ENCODE peak calls at places on chromosomes 4 and X, in six cellular contexts. Y is heart left ventricle, J is esophagus squamous epithelium, M is pancreas, W is transverse colon, O is A549. X is an unnamed sample.

GRCh38 chr4:142091085-142091513 is 454.7 kb downstream of the IL15 start:
- DNase-seq in Y (no peak), J (no peak), M (no peak), W (no peak), O (peak; percentile 94), X (no peak)

GRCh38 chr4:152974732-152975614 is 38.9 kb downstream of the FHDC1 start:
- DNase-seq in Y (no peak), J (no peak), M (no peak), W (no peak), O (no peak), X (no peak)

GRCh38 chr4:119729815-119730643 is 101.4 kb upstream of the PDE5A start:
- DNase-seq in Y (no peak), J (no peak), M (peak; percentile 35), W (peak; percentile 73), O (peak; percentile 76), X (no peak)

GRCh38 chr4:145814246-145814645 is 124.4 kb downstream of the ZNF827 start:
- DNase-seq in Y (no peak), J (no peak), M (no peak), W (no peak), O (no peak), X (no peak)

GRCh38 chr4:77713884-77714283 is 105.3 kb downstream of the CNOT6L start:
- DNase-seq in Y (no peak), J (no peak), M (no peak), W (no peak), O (no peak), X (no peak)

GRCh38 chr4:113673450-113673849 is 88.1 kb downstream of the CAMK2D start:
- DNase-seq in Y (no peak), J (no peak), M (no peak), W (peak; percentile 16), O (no peak), X (no peak)

GRCh38 chr4:102828497-102828808 is 1.1 kb upstream of the UBE2D3 start:
- DNase-seq in Y (no peak), J (no peak), M (no peak), W (no peak), O (no peak), X (no peak)

GRCh38 chr4:25144870-25145481 is 15.3 kb downstream of the SEPSECS start:
- DNase-seq in Y (no peak), J (no peak), M (no peak), W (no peak), O (peak; percentile 10), X (no peak)

GRCh38 chr4:142248946-142249345 is 597.2 kb downstream of the INPP4B start:
- DNase-seq in Y (no peak), J (no peak), M (no peak), W (no peak), O (peak; percentile 47), X (no peak)

GRCh38 chr4:117577686-117578085 is 456.6 kb upstream of the NDST3 start:
- DNase-seq in Y (no peak), J (no peak), M (no peak), W (no peak), O (no peak), X (no peak)

GRCh38 chrX:44651347-44651746 is 108.7 kb upstream of the FUNDC1 start:
- DNase-seq in Y (no peak), J (no peak), M (peak; percentile 2), W (no peak), O (no peak), X (no peak)

GRCh38 chrX:133666256-133666655 is 251.0 kb upstream of the GPC4 start:
- DNase-seq in Y (no peak), J (no peak), M (no peak), W (no peak), O (no peak), X (no peak)

GRCh38 chrX:153725832-153726285 is 1.2 kb downstream of the ABCD1 start:
- DNase-seq in Y (no peak), J (no peak), M (peak; percentile 26), W (no peak), O (no peak), X (no peak)
- H3K4me3 ChIP-seq in Y (peak overlapping the region; percentile 24), J (peak overlapping the region; percentile 80), M (peak overlapping the region; percentile 16), W (no peak overlapping the region), O (no peak overlapping the region), X (no peak overlapping the region)

GRCh38 chr4:76705497-76705896 is 192.4 kb downstream of the SOWAHB start:
- DNase-seq in Y (no peak), J (no peak), M (no peak), W (no peak), O (no peak), X (no peak)
- H3K4me1 ChIP-seq in Y (no peaks in the 10 kb centered on the region), J (peaks cover 16% of the 10 kb centered on the region), M (peaks cover 39% of the 10 kb centered on the region), W (peaks cover 28% of the 10 kb centered on the region), O (peaks cover 77% of the 10 kb centered on the region), X (peaks cover 6% of the 10 kb centered on the region)

GRCh38 chrX:67780694-67781109 is 236.9 kb downstream of the AR start:
- DNase-seq in Y (peak; percentile 79), J (no peak), M (peak; percentile 9), W (peak; percentile 27), O (peak; percentile 46), X (peak; percentile 85)

GRCh38 chrX:67779099-67779498 is 235.3 kb downstream of the AR start:
- DNase-seq in Y (no peak), J (no peak), M (no peak), W (no peak), O (no peak), X (peak; percentile 42)

GRCh38 chrX:67784712-67785111 is 240.9 kb downstream of the AR start:
- DNase-seq in Y (no peak), J (no peak), M (no peak), W (no peak), O (no peak), X (no peak)

GRCh38 chrX:67777148-67777547 is 233.3 kb downstream of the AR start:
- DNase-seq in Y (no peak), J (no peak), M (no peak), W (no peak), O (no peak), X (no peak)

DNA sequence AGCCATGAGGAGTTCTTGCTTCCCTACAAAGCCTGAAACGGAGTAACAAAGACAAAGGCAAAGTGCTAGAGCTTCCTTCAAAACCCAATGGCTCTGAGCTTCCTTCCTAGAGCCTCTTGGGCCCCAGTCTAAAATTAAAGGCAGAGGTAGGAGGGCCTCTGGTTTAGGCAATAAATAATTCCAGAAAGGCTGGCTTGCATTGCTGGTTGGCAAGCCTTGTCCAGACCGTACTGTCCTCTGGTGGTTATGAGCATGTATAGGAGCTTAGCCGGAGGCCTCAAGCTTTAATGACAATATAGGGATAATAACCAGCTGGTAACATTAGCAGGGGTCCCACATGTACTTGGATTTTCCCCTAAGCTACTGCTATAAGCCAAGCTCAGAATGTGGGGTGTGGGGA is 237.3 kb downstream of the AR start:
- DNase-seq in Y (no peak), J (no peak), M (no peak), W (no peak), O (peak; percentile 2), X (no peak)
- TF ChIP-seq CTCF in Y (no peak), J (no peak), M (no peak), W (no peak), O (no peak), X (no peak)

DNA sequence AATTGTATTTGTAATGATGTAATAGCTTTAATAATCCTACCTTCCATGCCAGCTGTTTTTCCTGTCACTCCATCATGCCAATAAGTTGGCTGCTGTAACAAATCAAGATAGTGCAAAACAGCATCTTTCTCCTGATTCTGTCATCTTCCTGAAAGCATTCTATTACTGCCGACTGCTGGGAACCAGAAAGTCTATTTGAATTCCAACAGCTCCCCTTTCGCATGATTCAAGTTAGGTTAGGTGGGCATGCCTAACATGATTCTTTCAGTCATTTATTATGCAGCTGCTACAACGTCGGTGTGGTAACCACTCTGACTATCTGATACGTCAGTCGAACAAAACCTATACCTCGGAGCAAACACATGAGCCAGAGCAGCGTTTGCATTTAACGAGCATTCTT is 127.9 kb upstream of the DMD start:
- DNase-seq in Y (no peak), J (no peak), M (no peak), W (no peak), O (no peak), X (no peak)
- H3K4me3 ChIP-seq in Y (peak overlapping the region; percentile 21), J (peak overlapping the region; percentile 38), M (no peak overlapping the region), W (no peak overlapping the region), O (no peak overlapping the region), X (no peak overlapping the region)

DNA sequence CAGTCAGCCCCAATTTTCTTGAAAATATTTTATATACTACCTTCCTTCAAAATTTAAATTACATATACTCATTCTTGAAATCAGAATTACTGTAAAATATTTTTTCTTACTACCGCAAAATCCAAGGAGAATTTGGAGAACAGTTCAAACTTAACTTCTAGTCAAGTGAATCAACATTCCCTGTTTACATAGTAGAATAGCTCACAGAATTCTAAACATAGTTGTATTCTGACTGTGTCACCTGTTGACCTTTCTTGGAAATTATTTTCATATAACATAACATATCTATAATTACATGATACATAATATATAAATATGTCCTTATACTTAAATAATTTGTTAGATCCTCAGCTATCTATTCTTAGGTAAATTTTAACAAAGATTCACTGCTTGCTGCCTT is 31.0 kb upstream of the FGF5 start:
- DNase-seq in Y (no peak), J (no peak), M (no peak), W (no peak), O (peak; percentile 10), X (no peak)
- H3K4me1 ChIP-seq in Y (no peaks in the 10 kb centered on the region), J (no peaks in the 10 kb centered on the region), M (no peaks in the 10 kb centered on the region), W (no peaks in the 10 kb centered on the region), O (peaks cover 25% of the 10 kb centered on the region), X (no peaks in the 10 kb centered on the region)

GRCh38 chr4:112589207-112589606 is 47.5 kb downstream of the ZGRF1 start:
- DNase-seq in Y (no peak), J (no peak), M (no peak), W (no peak), O (peak; percentile 19), X (no peak)
- TF ChIP-seq CTCF in Y (no peak), J (no peak), M (no peak), W (no peak), O (no peak), X (no peak)

GRCh38 chrX:148422531-148422930 is 77.9 kb upstream of the AFF2 start:
- DNase-seq in Y (no peak), J (no peak), M (no peak), W (no peak), O (no peak), X (no peak)

GRCh38 chrX:148424570-148424969 is 75.8 kb upstream of the AFF2 start:
- DNase-seq in Y (no peak), J (no peak), M (no peak), W (no peak), O (no peak), X (no peak)

DNA sequence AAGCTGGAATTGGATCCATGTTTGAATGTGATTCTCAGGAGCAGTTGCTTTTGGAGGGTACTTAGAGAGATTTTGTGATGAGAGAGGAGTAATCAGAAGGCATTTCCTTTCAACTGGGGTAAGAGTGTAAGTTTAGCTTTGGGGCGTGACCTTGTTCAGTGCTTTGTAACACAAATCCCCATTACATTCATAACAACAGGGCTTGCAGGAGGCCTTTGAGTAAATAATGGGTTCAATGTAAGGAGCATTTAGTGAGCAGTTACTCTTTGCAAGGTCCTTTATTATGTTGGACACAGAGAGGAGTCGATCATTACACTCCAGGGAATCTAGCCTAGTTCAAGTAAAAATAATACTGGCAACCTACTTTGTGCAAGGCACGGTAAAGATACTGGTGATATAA is 74.0 kb upstream of the AFF2 start:
- DNase-seq in Y (no peak), J (no peak), M (no peak), W (no peak), O (no peak), X (no peak)
- H3K4me3 ChIP-seq in Y (no peak overlapping the region), J (no peak overlapping the region), M (no peak overlapping the region), W (no peak overlapping the region), O (no peak overlapping the region), X (no peak overlapping the region)

GRCh38 chr4:162732871-162733270 is 433.8 kb downstream of the NAF1 start:
- DNase-seq in Y (no peak), J (no peak), M (no peak), W (no peak), O (no peak), X (no peak)
- H3K4me1 ChIP-seq in Y (no peaks in the 10 kb centered on the region), J (no peaks in the 10 kb centered on the region), M (no peaks in the 10 kb centered on the region), W (no peaks in the 10 kb centered on the region), O (no peaks in the 10 kb centered on the region), X (peaks cover 2% of the 10 kb centered on the region)